ENCODE peak calls at places on chromosomes 16 and 17, in five cellular contexts. O is ACHN, B is amniotic stem cell, S is left cardiac atrium, R is left ventricle myocardium superior. V is an unnamed sample.

GRCh38 chr17:41547921-41548843 is 20.1 kb upstream of the KRT19 start:
- DNase-seq in O (peak; percentile 99), S (peak; percentile 75), B (peak; percentile 89), R (peak; percentile 51), V (peak; percentile 100)

GRCh38 chr17:43018932-43019331 is 3.3 kb downstream of the VAT1 start:
- DNase-seq in S (no peak), R (no peak), B (no peak), O (no peak), V (no peak)

GRCh38 chr17:68515238-68515637 is 3.0 kb downstream of the PRKAR1A start:
- DNase-seq in S (no peak), R (no peak), B (no peak), O (no peak), V (no peak)

GRCh38 chr17:57853695-57854094 is 3.9 kb upstream of the MRPS23 start:
- DNase-seq in R (peak; percentile 78), S (peak; percentile 36), B (no peak), O (no peak), V (no peak)

GRCh38 chr17:80151333-80151732 is 4.4 kb upstream of the EIF4A3 start:
- DNase-seq in R (no peak), B (peak; percentile 14), O (no peak), S (no peak), V (no peak)

GRCh38 chr16:74743668-74744299 is 30.8 kb downstream of the FA2H start:
- DNase-seq in S (peak; percentile 39), O (peak; percentile 98), R (no peak), B (peak; percentile 46), V (peak; percentile 95)

GRCh38 chr16:88784074-88784855 is 755 bp downstream of the PIEZO1 start:
- DNase-seq in B (peak; percentile 55), S (peak; percentile 86), O (peak; percentile 77), R (peak; percentile 77), V (peak; percentile 42)

GRCh38 chr17:5219536-5219935 is 15.1 kb downstream of the SCIMP start:
- DNase-seq in R (no peak), O (no peak), S (no peak), B (no peak), V (no peak)

GRCh38 chr16:87880117-87880696 is 10.9 kb upstream of the SLC7A5 start:
- DNase-seq in O (no peak), B (no peak), S (no peak), R (no peak), V (no peak)

GRCh38 chr17:33106525-33107162 is 115.0 kb downstream of the SPACA3 start:
- DNase-seq in R (no peak), B (no peak), O (no peak), S (no peak), V (no peak)

GRCh38 chr17:48753794-48754499 is 25.4 kb upstream of the HOXB13 start:
- DNase-seq in R (no peak), B (no peak), O (peak; percentile 79), S (no peak), V (peak; percentile 83)

GRCh38 chr17:28372203-28372944 is 880 bp downstream of the SARM1 start:
- DNase-seq in O (peak; percentile 56), R (peak; percentile 52), B (no peak), S (no peak), V (no peak)

GRCh38 chr17:76076100-76076764 is 1.7 kb downstream of the GALR2 start:
- DNase-seq in B (no peak), O (no peak), S (no peak), R (no peak), V (no peak)

V was measured in RCC 7860.